ENCODE peak calls at places on chromosomes 16 and 17, in five cellular contexts. A, X, F, W and J are unnamed samples.

GRCh38 chr17:75047398-75048098 is 523 bp downstream of the KCTD2 start:
- DNase-seq in A (peak; percentile 17), X (no peak), F (no peak), W (peak; percentile 1), J (no peak)

GRCh38 chr17:48184721-48185120 is 77.2 kb downstream of the SNX11 start:
- DNase-seq in A (no peak), X (no peak), F (no peak), W (no peak), J (no peak)

GRCh38 chr17:68294196-68294555 is 2.9 kb downstream of the ARSG start:
- DNase-seq in A (no peak), X (no peak), F (no peak), W (no peak), J (no peak)

GRCh38 chr17:80913928-80914821 is 77.5 kb upstream of the CHMP6 start:
- DNase-seq in A (no peak), X (no peak), F (no peak), W (no peak), J (no peak)

GRCh38 chr16:21083729-21084268 is 66.8 kb downstream of the DNAH3 start:
- DNase-seq in A (peak; percentile 25), X (peak; percentile 36), F (no peak), W (peak; percentile 5), J (no peak)

GRCh38 chr17:77322284-77322533 is 181.4 kb downstream of the SEC14L1 start:
- DNase-seq in A (no peak), X (peak; percentile 31), F (no peak), W (no peak), J (no peak)

GRCh38 chr16:3282103-3282746 is 1.1 kb upstream of the ZNF263 start:
- DNase-seq in A (no peak), X (no peak), F (peak; percentile 83), W (no peak), J (no peak)

GRCh38 chr16:76459111-76459510 is 181.9 kb downstream of the CNTNAP4 start:
- DNase-seq in A (no peak), X (no peak), F (no peak), W (no peak), J (no peak)

GRCh38 chr17:28902819-28903545 is at the start of gene DHRS13:
- DNase-seq in A (peak; percentile 96), X (peak; percentile 79), F (peak; percentile 84), W (peak; percentile 64), J (peak; percentile 84)

GRCh38 chr16:88527186-88527936 is 42.8 kb upstream of the ZC3H18 start:
- DNase-seq in A (peak; percentile 42), X (peak; percentile 41), F (no peak), W (peak; percentile 8), J (no peak)

GRCh38 chr17:7478276-7479138 is 924 bp downstream of the ZBTB4 start:
- DNase-seq in A (peak; percentile 62), X (peak; percentile 52), F (no peak), W (peak; percentile 24), J (no peak)

GRCh38 chr17:64203630-64204029 is 59.4 kb downstream of the TEX2 start:
- DNase-seq in A (no peak), X (no peak), F (no peak), W (no peak), J (no peak)

GRCh38 chr17:72192409-72193192 is 71.8 kb downstream of the SOX9 start:
- DNase-seq in A (no peak), X (no peak), F (no peak), W (no peak), J (no peak)

GRCh38 chr17:19237389-19238166 is 412 bp downstream of the EPN2 start:
- DNase-seq in A (no peak), X (peak; percentile 68), F (no peak), W (no peak), J (no peak)

GRCh38 chr17:44628234-44629188 is 27.8 kb upstream of the MEIOC start:
- DNase-seq in A (peak; percentile 16), X (peak; percentile 9), F (no peak), W (no peak), J (no peak)

GRCh38 chr16:66408181-66409048 is 18.7 kb upstream of the BEAN1 start:
- DNase-seq in A (peak; percentile 54), X (no peak), F (no peak), W (peak; percentile 11), J (no peak)

GRCh38 chr16:3665508-3665907 is 11.0 kb downstream of the DNASE1 start:
- DNase-seq in A (peak; percentile 23), X (no peak), F (no peak), W (no peak), J (no peak)

GRCh38 chr16:56789360-56789759 is 59.4 kb downstream of the NUP93 start:
- DNase-seq in A (peak; percentile 19), X (no peak), F (peak; percentile 57), W (no peak), J (no peak)

GRCh38 chr16:35510701-35511100 is 2051.3 kb downstream of the TP53TG3F start:
- DNase-seq in A (no peak), X (no peak), F (no peak), W (no peak), J (no peak)

GRCh38 chr16:19102187-19102872 is 11.4 kb upstream of the ITPRIPL2 start:
- DNase-seq in A (no peak), X (no peak), F (no peak), W (no peak), J (no peak)

GRCh38 chr17:78976907-78977680 is 2.6 kb downstream of the LGALS3BP start:
- DNase-seq in A (no peak), X (no peak), F (no peak), W (no peak), J (no peak)

GRCh38 chr17:14316131-14316854 is 15.4 kb downstream of the HS3ST3B1 start:
- DNase-seq in A (no peak), X (no peak), F (no peak), W (no peak), J (no peak)

GRCh38 chr17:57869599-57870282 is 19.9 kb upstream of the MRPS23 start:
- DNase-seq in A (no peak), X (no peak), F (peak; percentile 58), W (no peak), J (no peak)

GRCh38 chr16:12685806-12686205 is 117.9 kb downstream of the CPPED1 start:
- DNase-seq in A (no peak), X (peak; percentile 9), F (no peak), W (no peak), J (no peak)

GRCh38 chr16:5025171-5025632 is 8.5 kb downstream of the NAGPA start:
- DNase-seq in A (no peak), X (peak; percentile 48), F (peak; percentile 29), W (no peak), J (no peak)

GRCh38 chr16:73951541-73951940 is 345.1 kb upstream of the PSMD7 start:
- DNase-seq in A (no peak), X (no peak), F (no peak), W (no peak), J (no peak)

GRCh38 chr17:81322271-81323082 is 27.4 kb upstream of the SLC38A10 start:
- DNase-seq in A (peak; percentile 24), X (no peak), F (no peak), W (no peak), J (no peak)

GRCh38 chr16:68296693-68297092 is 14.1 kb downstream of the SLC7A6OS start:
- DNase-seq in A (no peak), X (no peak), F (no peak), W (no peak), J (no peak)

GRCh38 chr16:76787394-76787793 is 403.6 kb upstream of the MON1B start:
- DNase-seq in A (no peak), X (no peak), F (no peak), W (no peak), J (no peak)

GRCh38 chr17:70373369-70373768 is 204.0 kb downstream of the KCNJ2 start:
- DNase-seq in A (no peak), X (no peak), F (no peak), W (no peak), J (no peak)

GRCh38 chr16:35215287-35215686 is 1755.9 kb downstream of the TP53TG3F start:
- DNase-seq in A (no peak), X (no peak), F (no peak), W (no peak), J (no peak)